ENCODE peak calls at places on chromosomes 11 and 22, in ten cellular contexts. F is lung; U is naive thymus-derived CD4-positive, alpha-beta T cell; K is stomach; I is fibroblast of lung; B is CD4-positive, CD25-positive, alpha-beta regulatory T cell; R is left lung; P is breast epithelium; E is cardiac muscle cell; C is hepatocyte. S is an unnamed sample. For H3K4me1, the result is how much of the 10 kb centered on the place peaks cover.

GRCh38 chr22:19607198-19608113 is 83.2 kb upstream of the CLDN5 start:
- DNase-seq in F (peak), B (peak), P (peak), U (peak), E (no peak), K (peak), C (peak), I (no peak), R (peak), S (peak)

GRCh38 chr11:23563591-23563990 is 703.3 kb upstream of the CCDC179 start:
- DNase-seq in I (no peak), K (no peak), F (no peak), R (no peak), P (no peak), B (no peak), E (no peak), U (no peak), C (no peak), S (no peak)

GRCh38 chr22:44107341-44107740 is 73.4 kb upstream of the PARVG start:
- DNase-seq in F (no peak), P (no peak), B (no peak), U (no peak), E (no peak), R (no peak), C (no peak), K (no peak), I (no peak), S (no peak)

GRCh38 chr11:26741036-26741435 is 19.2 kb upstream of the SLC5A12 start:
- DNase-seq in U (no peak), B (no peak), P (no peak), C (no peak), E (no peak), F (no peak), K (no peak), I (peak), R (no peak), S (no peak)

GRCh38 chr11:86942212-86942611 is 13.0 kb downstream of the FZD4 start:
- DNase-seq in F (no peak), E (no peak), I (no peak), K (no peak), U (no peak), B (no peak), P (no peak), C (no peak), R (no peak), S (no peak)

GRCh38 chr22:46707827-46708570 is 30.1 kb downstream of the CERK start:
- DNase-seq in U (no peak), K (peak), E (no peak), C (no peak), I (no peak), R (no peak), B (no peak), P (no peak), F (no peak), S (no peak)

GRCh38 chr11:32987851-32988250 is 27.8 kb upstream of the DEPDC7 start:
- DNase-seq in P (no peak), E (no peak), F (no peak), C (no peak), B (no peak), U (no peak), K (peak), R (no peak), I (no peak), S (no peak)

GRCh38 chr11:14184548-14184947 is 174.4 kb downstream of the RRAS2 start:
- DNase-seq in E (peak), R (no peak), C (no peak), P (no peak), K (no peak), I (no peak), F (no peak), B (no peak), U (no peak), S (no peak)

GRCh38 chr11:93845181-93846092 is 5.0 kb downstream of the VSTM5 start:
- DNase-seq in I (no peak), R (no peak), K (no peak), C (no peak), E (no peak), F (no peak), P (no peak), B (no peak), U (no peak), S (no peak)

GRCh38 chr11:324131-324530 is 3.5 kb upstream of the IFITM3 start:
- DNase-seq in F (no peak), C (no peak), R (peak), U (no peak), I (no peak), P (no peak), E (no peak), B (no peak), K (no peak), S (no peak)

GRCh38 chr11:118435233-118435892 is 929 bp upstream of the KMT2A start:
- DNase-seq in F (peak), K (peak), I (peak), U (no peak), R (peak), B (no peak), P (no peak), E (peak), C (peak), S (peak)

GRCh38 chr11:94885133-94885532 is 88.2 kb downstream of the CWC15 start:
- DNase-seq in C (no peak), E (no peak), F (peak), U (no peak), R (no peak), P (no peak), I (no peak), K (no peak), B (no peak), S (no peak)

GRCh38 chr11:72236083-72236697 is 7.8 kb downstream of the PHOX2A start:
- DNase-seq in B (no peak), R (no peak), U (no peak), P (peak), E (no peak), I (no peak), F (no peak), K (no peak), C (no peak), S (no peak)

GRCh38 chr11:45995342-45995734 is 72.9 kb downstream of the LARGE2 start:
- DNase-seq in F (no peak), C (no peak), E (peak), R (no peak), B (no peak), U (no peak), K (no peak), I (no peak), P (no peak), S (no peak)

GRCh38 chr22:37366601-37367000 is 60.7 kb downstream of the ELFN2 start:
- DNase-seq in I (no peak), R (no peak), B (no peak), K (no peak), E (no peak), C (no peak), P (no peak), F (no peak), U (no peak), S (no peak)

GRCh38 chr11:77190331-77191075 is 62.5 kb downstream of the MYO7A start:
- DNase-seq in B (no peak), P (no peak), R (no peak), K (no peak), C (no peak), E (no peak), F (no peak), U (no peak), I (no peak), S (no peak)

GRCh38 chr22:25546751-25547150 is 17.7 kb upstream of the GRK3 start:
- DNase-seq in E (no peak), C (no peak), F (no peak), U (no peak), P (no peak), I (no peak), K (no peak), B (no peak), R (peak), S (no peak)

GRCh38 chr11:70398834-70399680 is 728 bp downstream of the CTTN start:
- DNase-seq in K (peak), E (peak), F (peak), P (no peak), I (no peak), U (no peak), B (no peak), C (peak), R (peak), S (no peak)

GRCh38 chr22:20117656-20118571 is 888 bp upstream of the TRMT2A start:
- DNase-seq in B (peak), U (peak), R (no peak), K (no peak), P (no peak), E (peak), C (peak), I (peak), F (no peak), S (peak)

GRCh38 chr11:61067782-61068181 is 34.5 kb upstream of the CD5 start:
- DNase-seq in C (no peak), K (no peak), P (no peak), E (no peak), R (no peak), B (no peak), I (no peak), U (no peak), F (no peak), S (peak)

GRCh38 chr11:66100272-66101037 is 30.4 kb downstream of the PACS1 start:
- DNase-seq in P (peak), F (peak), K (peak), B (peak), U (peak), E (no peak), R (peak), C (no peak), I (no peak), S (peak)

GRCh38 chr11:19714387-19715363 is 2.0 kb downstream of the NAV2 start:
- DNase-seq in K (no peak), C (peak), B (no peak), E (peak), P (peak), U (no peak), I (peak), F (peak), R (no peak), S (no peak)

GRCh38 chr11:9646324-9646723 is 17.6 kb upstream of the SWAP70 start:
- DNase-seq in B (no peak), E (no peak), F (no peak), I (no peak), K (no peak), R (no peak), C (no peak), U (no peak), P (no peak), S (no peak)

GRCh38 chr22:30305519-30305905 is 16.2 kb upstream of the CASTOR1 start:
- DNase-seq in P (peak), R (peak), I (no peak), U (peak), K (peak), E (no peak), B (peak), C (no peak), F (no peak), S (peak)

GRCh38 chr22:41745968-41746367 is 46.7 kb downstream of the MEI1 start:
- DNase-seq in K (no peak), C (no peak), E (no peak), U (no peak), P (no peak), I (no peak), B (no peak), R (no peak), F (no peak), S (no peak)

GRCh38 chr22:23072911-23073491 is 2.7 kb downstream of the GNAZ start:
- DNase-seq in U (no peak), K (no peak), C (no peak), B (no peak), P (no peak), R (no peak), E (no peak), F (no peak), I (no peak), S (no peak)

GRCh38 chr22:37416806-37417205 is 10.5 kb downstream of the ELFN2 start:
- DNase-seq in K (no peak), R (no peak), F (no peak), E (peak), U (peak), C (no peak), B (no peak), P (no peak), I (no peak), S (peak)

GRCh38 chr11:6572215-6572614 is 31.2 kb downstream of the RRP8 start:
- DNase-seq in B (no peak), R (no peak), F (no peak), U (no peak), E (no peak), P (no peak), C (no peak), I (peak), K (no peak), S (no peak)

GRCh38 chr11:95108671-95109551 is 19.3 kb downstream of the ENDOD1 start:
- DNase-seq in C (no peak), U (no peak), R (no peak), B (no peak), F (no peak), I (peak), K (no peak), P (no peak), E (no peak), S (no peak)

GRCh38 chr11:7490054-7490453 is 4.7 kb downstream of the OLFML1 start:
- DNase-seq in P (no peak), U (no peak), I (peak), E (no peak), B (no peak), K (no peak), R (no peak), F (no peak), C (no peak), S (no peak)

GRCh38 chr11:64366751-64367150 is 7.8 kb downstream of the RPS6KA4 start:
- DNase-seq in C (no peak), P (no peak), B (no peak), U (no peak), R (no peak), K (no peak), F (no peak), I (no peak), E (no peak), S (no peak)

GRCh38 chr11:85464283-85464682 is 162.9 kb downstream of the DLG2 start:
- DNase-seq in U (no peak), F (no peak), P (no peak), C (no peak), B (no peak), E (no peak), I (no peak), K (no peak), R (no peak), S (no peak)

GRCh38 chr11:111455291-111456085 is 56.7 kb downstream of the BTG4 start:
- DNase-seq in R (no peak), P (no peak), I (no peak), B (no peak), F (no peak), U (no peak), C (no peak), E (no peak), K (no peak), S (no peak)
- H3K4me3 ChIP-seq in R (no peak), P (no peak), I (no peak), B (no peak), F (no peak), U (no peak), C (no peak), E (no peak), K (no peak), S (no peak)

GRCh38 chr22:49308300-49308699 is 519.4 kb downstream of the BRD1 start:
- DNase-seq in B (no peak), R (no peak), F (no peak), I (no peak), U (no peak), P (peak), K (peak), C (no peak), E (no peak), S (no peak)
- H3K4me1 ChIP-seq in B (under half), R (under half), F (under half), I (under half), U (under half), P (under half), K (under half), C (under half), E (under half), S (under half)

DNA sequence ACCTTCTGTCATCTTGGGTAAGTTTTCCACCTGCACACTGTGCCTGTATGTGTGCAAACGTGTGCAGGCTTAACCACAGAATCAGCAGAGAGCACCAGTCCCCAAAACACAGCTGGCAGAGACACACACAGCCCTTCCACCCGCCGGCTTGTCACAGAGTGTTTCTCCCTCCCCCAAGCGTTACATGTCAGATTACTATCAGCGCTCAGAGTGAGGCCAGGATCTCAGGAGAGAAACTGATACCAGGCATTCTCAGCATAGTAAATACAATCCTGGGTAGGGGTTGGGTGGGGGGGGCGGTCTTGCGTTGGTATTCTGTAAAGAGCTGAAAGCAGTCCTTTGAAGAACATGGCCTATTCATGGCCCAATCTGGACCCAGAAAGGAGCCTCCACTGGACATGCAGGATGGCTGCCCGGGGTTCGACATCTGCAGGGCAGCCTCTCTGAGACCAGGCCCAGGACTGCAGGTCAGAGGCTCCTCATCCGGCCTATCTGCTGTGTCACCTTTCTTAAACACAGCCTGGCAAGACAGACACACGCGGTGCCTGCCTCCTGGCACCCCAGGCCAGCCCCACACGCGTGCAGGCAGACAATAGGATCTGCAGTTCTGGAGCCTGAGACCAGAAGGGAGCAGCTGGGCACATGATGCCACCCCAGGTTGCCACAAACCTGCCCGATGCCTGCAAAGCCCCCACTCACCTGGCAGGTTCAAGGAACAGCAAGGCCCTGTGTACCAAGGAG is 1.7 kb downstream of the OSBPL5 start:
- DNase-seq in F (no peak), I (no peak), E (no peak), B (no peak), K (no peak), C (no peak), P (no peak), R (peak), U (no peak), S (no peak)
- H3K4me3 ChIP-seq in F (peak), I (peak), E (peak), B (no peak), K (peak), C (no peak), P (peak), R (peak), U (peak), S (peak)

GRCh38 chr11:74466916-74467885 is at the start of gene KCNE3:
- DNase-seq in F (peak), K (peak), P (no peak), I (peak), R (peak), B (no peak), E (no peak), U (no peak), C (peak), S (no peak)
- H3K4me1 ChIP-seq in F (under half), K (under half), P (under half), I (under half), R (under half), B (under half), E (under half), U (under half), C (under half), S (under half)

S was measured in CD8-positive, alpha-beta T cell.